ENCODE peak calls at places on chromosomes 5 and 9, in ten cellular contexts. Q is colonic mucosa, M is body of pancreas, J is GM23338, W is cardiac muscle cell, L is left ventricle myocardium inferior, F is OCI-LY7, E is stomach, G is pancreas, Z is GM23248. O is an unnamed sample.

GRCh38 chr9:15885464-15885863 is 332.6 kb downstream of the CCDC171 start:
- DNase-seq in F (no peak), W (no peak), E (no peak), M (no peak), G (no peak), Z (no peak), Q (no peak), L (no peak), J (no peak), O (no peak)

GRCh38 chr9:120755827-120756434 is 37.3 kb downstream of the FBXW2 start:
- DNase-seq in J (peak; percentile 77), Q (peak; percentile 71), E (peak; percentile 64), Z (peak; percentile 50), M (peak; percentile 69), L (no peak), G (peak; percentile 72), W (peak; percentile 55), F (peak; percentile 79), O (peak; percentile 80)

GRCh38 chr5:134540747-134541733 is 15.6 kb downstream of the JADE2 start:
- DNase-seq in F (no peak), Z (no peak), W (no peak), M (no peak), Q (no peak), L (no peak), E (no peak), G (no peak), J (no peak), O (no peak)

GRCh38 chr9:79571309-79572031 is at the start of gene TLE4:
- DNase-seq in W (peak; percentile 100), E (peak; percentile 100), F (peak; percentile 100), Z (peak; percentile 100), M (peak; percentile 100), Q (peak; percentile 99), J (peak; percentile 100), G (peak; percentile 100), L (peak; percentile 100), O (peak; percentile 100)

GRCh38 chr9:16202913-16203734 is 650.3 kb downstream of the CCDC171 start:
- DNase-seq in W (peak; percentile 95), Q (no peak), E (no peak), L (no peak), G (no peak), J (no peak), Z (peak; percentile 88), M (no peak), F (no peak), O (no peak)

GRCh38 chr9:120571443-120572257 is 8.3 kb downstream of the CDK5RAP2 start:
- DNase-seq in Q (no peak), E (peak; percentile 84), F (no peak), L (peak; percentile 67), M (peak; percentile 70), G (peak; percentile 68), J (no peak), W (peak; percentile 51), Z (peak; percentile 92), O (no peak)

GRCh38 chr9:115649991-115650472 is 503.6 kb upstream of the PAPPA start:
- DNase-seq in E (peak; percentile 28), L (peak; percentile 58), W (peak; percentile 96), Q (peak; percentile 27), M (peak; percentile 14), Z (peak; percentile 66), G (peak; percentile 26), J (no peak), F (no peak), O (no peak)

GRCh38 chr5:132358760-132359159 is 10.8 kb upstream of the SLC22A5 start:
- DNase-seq in Z (no peak), L (no peak), E (no peak), J (no peak), W (no peak), Q (no peak), G (no peak), M (no peak), F (no peak), O (no peak)

GRCh38 chr5:146699729-146700430 is 178.7 kb downstream of the PPP2R2B start:
- DNase-seq in L (no peak), G (no peak), W (no peak), M (no peak), Z (no peak), J (no peak), Q (no peak), F (no peak), E (no peak), O (no peak)

GRCh38 chr5:25345240-25345771 is 700.5 kb upstream of the CDH10 start:
- DNase-seq in M (no peak), W (no peak), Z (no peak), E (no peak), L (no peak), J (peak; percentile 28), F (no peak), Q (no peak), G (no peak), O (no peak)

GRCh38 chr5:124057815-124058231 is 545.8 kb downstream of the CSNK1G3 start:
- DNase-seq in Z (no peak), J (no peak), W (no peak), F (peak; percentile 21), E (no peak), M (no peak), Q (no peak), L (no peak), G (no peak), O (no peak)

GRCh38 chr5:67209141-67209771 is 12.7 kb upstream of the CD180 start:
- DNase-seq in F (peak; percentile 87), L (peak; percentile 40), W (peak; percentile 86), Z (peak; percentile 76), E (peak; percentile 62), Q (peak; percentile 87), M (peak; percentile 63), G (peak; percentile 72), J (peak; percentile 91), O (peak; percentile 63)

DNA sequence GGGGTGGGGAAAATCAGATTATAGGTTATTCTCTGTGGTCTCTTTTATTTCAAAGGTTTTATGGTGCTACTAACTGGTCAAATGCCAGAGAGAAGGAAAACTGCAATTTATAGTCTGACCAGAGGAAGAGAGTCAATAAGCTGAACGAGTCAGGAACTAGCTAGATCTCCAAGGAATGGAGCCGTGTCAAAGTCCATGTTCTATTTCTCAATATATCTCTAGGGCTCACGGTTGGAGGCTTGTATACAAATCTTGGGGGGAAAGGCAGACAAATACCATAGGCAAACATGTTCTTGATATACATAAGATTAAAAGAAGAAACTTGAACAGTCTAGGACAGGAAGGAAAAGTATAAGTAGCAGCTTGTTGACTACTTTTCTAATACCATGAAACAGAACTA is 627.1 kb downstream of the PDE4D start:
- DNase-seq in M (no peak), Q (peak; percentile 45), L (no peak), W (no peak), J (no peak), G (no peak), E (no peak), F (no peak), Z (no peak), O (no peak)
- H3K27ac ChIP-seq in M (no peak overlapping the region), Q (peak overlapping the region; percentile 27), L (no peak overlapping the region), W (no peak overlapping the region), J (no peak overlapping the region), G (no peak overlapping the region), E (no peak overlapping the region), F (no peak overlapping the region), Z (no peak overlapping the region), O (no peak overlapping the region)

GRCh38 chr5:73120222-73121108 is at the start of gene TMEM171:
- DNase-seq in E (peak; percentile 82), M (peak; percentile 51), L (no peak), G (peak; percentile 63), Q (peak; percentile 87), Z (peak; percentile 77), J (peak; percentile 85), F (no peak), W (peak; percentile 47), O (no peak)
- H3K4me3 ChIP-seq in E (peak within 1 kb of the TSS; percentile 58), M (no peak within 1 kb of the TSS), L (peak within 1 kb of the TSS; percentile 67), G (peak within 1 kb of the TSS; percentile 23), Q (peak within 1 kb of the TSS; percentile 47), Z (peak within 1 kb of the TSS; percentile 99), J (peak within 1 kb of the TSS; percentile 87), F (no peak within 1 kb of the TSS), W (peak within 1 kb of the TSS; percentile 49), O (peak within 1 kb of the TSS; percentile 25)

DNA sequence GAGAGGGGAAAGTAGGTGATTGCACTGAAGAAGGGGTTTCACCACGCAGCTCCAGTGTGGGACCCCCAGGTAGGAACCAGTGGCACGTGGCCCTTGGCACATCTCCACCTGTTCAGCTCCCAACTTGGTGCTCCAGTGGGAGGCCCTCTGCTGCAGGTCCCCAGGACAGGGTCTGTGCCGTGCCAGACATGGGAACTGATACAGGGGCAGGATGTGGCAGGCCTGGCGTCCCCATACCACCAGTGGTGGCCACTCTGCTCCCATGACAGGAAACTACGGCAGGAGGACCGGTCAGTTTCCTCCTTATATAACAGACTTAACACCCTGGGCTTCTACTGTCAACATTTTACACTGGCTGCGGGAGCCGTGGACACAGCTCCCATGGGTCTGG is 67.3 kb downstream of the PSMB7 start:
- DNase-seq in L (peak; percentile 14), F (no peak), W (no peak), J (no peak), G (no peak), M (no peak), Z (no peak), Q (no peak), E (no peak), O (no peak)
- H3K36me3 ChIP-seq in L (peaks cover 76% of the 10 kb centered on the region), F (peaks cover 54% of the 10 kb centered on the region), W (peaks cover 25% of the 10 kb centered on the region), J (peaks cover 4% of the 10 kb centered on the region), G (peaks cover 2% of the 10 kb centered on the region), M (peaks cover 10% of the 10 kb centered on the region), Z (peaks cover 41% of the 10 kb centered on the region), Q (peaks cover 6% of the 10 kb centered on the region), E (peaks cover 59% of the 10 kb centered on the region), O (no peaks in the 10 kb centered on the region)

GRCh38 chr5:141041427-141041785 is 9.8 kb upstream of the PCDHB1 start:
- DNase-seq in W (no peak), E (no peak), Q (no peak), G (no peak), M (no peak), L (no peak), J (no peak), Z (no peak), F (no peak), O (no peak)

GRCh38 chr5:141040763-141041426 is 10.3 kb upstream of the PCDHB1 start:
- DNase-seq in Q (peak; percentile 80), M (peak; percentile 99), F (peak; percentile 87), Z (peak; percentile 78), L (peak; percentile 88), W (peak; percentile 72), G (peak; percentile 98), E (peak; percentile 86), J (peak; percentile 99), O (peak; percentile 14)

GRCh38 chr5:141040093-141040762 is 10.9 kb upstream of the PCDHB1 start:
- DNase-seq in L (peak; percentile 20), E (no peak), G (peak; percentile 69), M (peak; percentile 74), J (peak; percentile 92), W (peak; percentile 14), Z (peak; percentile 31), Q (no peak), F (no peak), O (no peak)

GRCh38 chr5:141039517-141039916 is 11.7 kb upstream of the PCDHB1 start:
- DNase-seq in J (peak; percentile 13), M (peak; percentile 22), Q (no peak), E (no peak), Z (no peak), W (no peak), F (no peak), L (no peak), G (peak; percentile 12), O (no peak)

DNA sequence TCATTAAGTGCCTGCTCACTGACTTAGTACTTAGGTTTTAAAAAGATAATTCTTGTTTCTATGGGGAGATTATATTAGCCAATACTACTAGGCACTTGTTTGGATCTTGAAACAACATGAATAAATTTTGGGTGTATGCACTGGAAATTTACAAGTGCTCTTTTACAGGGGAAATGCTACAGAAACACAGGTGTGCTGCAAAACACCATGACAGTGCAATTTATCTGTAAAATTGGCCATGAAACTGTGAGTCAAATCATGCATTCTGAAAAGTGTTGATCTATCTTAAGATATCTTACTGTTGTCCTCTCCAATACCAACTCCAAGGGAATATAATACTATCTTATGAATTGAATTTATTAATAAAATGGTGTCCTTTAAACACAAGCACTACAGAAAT is 12.1 kb upstream of the PCDHB1 start:
- DNase-seq in J (no peak), W (no peak), F (no peak), L (no peak), G (no peak), E (no peak), Q (no peak), Z (no peak), M (no peak), O (no peak)
- H3K27ac ChIP-seq in J (no peak overlapping the region), W (no peak overlapping the region), F (no peak overlapping the region), L (no peak overlapping the region), G (no peak overlapping the region), E (no peak overlapping the region), Q (no peak overlapping the region), Z (no peak overlapping the region), M (no peak overlapping the region), O (no peak overlapping the region)

O was measured in naive thymus-derived CD4-positive, alpha-beta T cell.